ENCODE peak calls at places on chromosomes 2 and 18, in four cellular contexts. One of them, this sample, is unnamed. For H3K36me3 and H3K4me1, the result is how much of the 10 kb centered on the place peaks cover.

GRCh38 chr2:4914551-4914950 is 777.6 kb upstream of the SOX11 start:
- DNase-seq in BE2C: no peak
- DNase-seq in right lobe of liver: no peak
- DNase-seq in right atrium auricular region: no peak
- DNase-seq in this sample: peak

GRCh38 chr2:214899751-214900150 is 90.3 kb upstream of the BARD1 start:
- DNase-seq in BE2C: no peak
- DNase-seq in right lobe of liver: no peak
- DNase-seq in right atrium auricular region: no peak
- DNase-seq in this sample: no peak

GRCh38 chr18:75966431-75966830 is 528.6 kb downstream of the ZNF516 start:
- DNase-seq in BE2C: no peak
- DNase-seq in right lobe of liver: no peak
- DNase-seq in right atrium auricular region: no peak
- DNase-seq in this sample: no peak

GRCh38 chr2:107591541-107591940 is 235.2 kb upstream of the RGPD4 start:
- DNase-seq in BE2C: no peak
- DNase-seq in right lobe of liver: no peak
- DNase-seq in right atrium auricular region: no peak
- DNase-seq in this sample: peak

GRCh38 chr2:199456383-199457146 is 1.2 kb downstream of the SATB2 start:
- DNase-seq in BE2C: no peak
- DNase-seq in right lobe of liver: no peak
- DNase-seq in right atrium auricular region: no peak
- DNase-seq in this sample: no peak

GRCh38 chr2:48415765-48416515 is 114.0 kb upstream of the STON1 start:
- DNase-seq in BE2C: no peak
- DNase-seq in right lobe of liver: peak
- DNase-seq in right atrium auricular region: no peak
- DNase-seq in this sample: no peak

GRCh38 chr2:72220170-72220569 is 72.5 kb upstream of the CYP26B1 start:
- DNase-seq in BE2C: peak
- DNase-seq in right lobe of liver: no peak
- DNase-seq in right atrium auricular region: no peak
- DNase-seq in this sample: peak

GRCh38 chr18:76349067-76349715 is 145.9 kb downstream of the ZNF516 start:
- DNase-seq in BE2C: peak
- DNase-seq in right lobe of liver: peak
- DNase-seq in right atrium auricular region: peak
- DNase-seq in this sample: peak

GRCh38 chr2:189411860-189412259 is 29.4 kb upstream of the WDR75 start:
- DNase-seq in BE2C: no peak
- DNase-seq in right lobe of liver: no peak
- DNase-seq in right atrium auricular region: no peak
- DNase-seq in this sample: peak

DNA sequence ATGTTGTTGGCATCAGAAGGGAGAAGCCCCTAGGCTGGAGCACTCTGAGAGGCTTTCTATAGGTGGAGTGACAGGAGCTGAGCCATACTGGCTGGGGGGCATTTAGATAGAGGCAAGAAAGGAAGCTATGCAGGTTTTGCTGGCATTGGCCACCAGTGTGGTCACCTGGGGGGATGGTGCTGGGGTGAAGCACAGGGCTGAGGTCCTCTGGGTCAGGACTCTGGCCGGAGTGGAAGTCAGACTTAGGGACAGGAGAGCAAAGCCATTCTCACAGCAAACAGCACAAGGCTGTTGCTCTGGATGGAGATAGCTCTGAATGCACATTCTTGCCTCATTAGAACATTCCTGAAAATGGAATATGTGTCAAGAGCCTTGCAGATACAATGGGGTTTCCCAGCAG is 47.4 kb downstream of the NTSR2 start:
- DNase-seq in BE2C: no peak
- DNase-seq in right lobe of liver: no peak
- DNase-seq in right atrium auricular region: no peak
- DNase-seq in this sample: no peak
- H3K36me3 ChIP-seq in BE2C: under half
- H3K36me3 ChIP-seq in right lobe of liver: under half
- H3K36me3 ChIP-seq in right atrium auricular region: under half
- H3K36me3 ChIP-seq in this sample: half or more

DNA sequence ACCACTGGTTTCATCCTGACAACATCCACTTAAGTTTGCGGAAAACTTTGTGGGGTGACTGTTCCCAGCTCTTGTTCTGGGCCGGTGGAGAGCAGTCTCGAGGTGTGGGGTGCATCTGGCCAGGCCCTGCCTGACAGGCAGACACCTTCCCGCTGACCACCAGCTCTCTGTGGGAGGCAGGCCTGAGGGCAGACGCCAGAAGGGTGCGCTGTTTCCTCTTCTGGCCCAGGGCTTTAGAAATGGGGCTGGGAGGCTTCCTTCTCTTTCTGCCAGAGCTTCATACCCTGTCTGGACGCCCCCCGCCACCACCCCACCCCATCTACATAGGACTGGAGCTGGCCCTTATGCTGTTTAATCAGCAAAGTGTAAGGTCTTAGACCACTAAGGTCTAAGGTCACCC is 263.8 kb downstream of the LOXHD1 start:
- DNase-seq in BE2C: no peak
- DNase-seq in right lobe of liver: no peak
- DNase-seq in right atrium auricular region: no peak
- DNase-seq in this sample: no peak
- TF ChIP-seq CTCF in BE2C: peak
- TF ChIP-seq CTCF in right lobe of liver: no peak
- TF ChIP-seq CTCF in right atrium auricular region: no peak
- TF ChIP-seq CTCF in this sample: peak

DNA sequence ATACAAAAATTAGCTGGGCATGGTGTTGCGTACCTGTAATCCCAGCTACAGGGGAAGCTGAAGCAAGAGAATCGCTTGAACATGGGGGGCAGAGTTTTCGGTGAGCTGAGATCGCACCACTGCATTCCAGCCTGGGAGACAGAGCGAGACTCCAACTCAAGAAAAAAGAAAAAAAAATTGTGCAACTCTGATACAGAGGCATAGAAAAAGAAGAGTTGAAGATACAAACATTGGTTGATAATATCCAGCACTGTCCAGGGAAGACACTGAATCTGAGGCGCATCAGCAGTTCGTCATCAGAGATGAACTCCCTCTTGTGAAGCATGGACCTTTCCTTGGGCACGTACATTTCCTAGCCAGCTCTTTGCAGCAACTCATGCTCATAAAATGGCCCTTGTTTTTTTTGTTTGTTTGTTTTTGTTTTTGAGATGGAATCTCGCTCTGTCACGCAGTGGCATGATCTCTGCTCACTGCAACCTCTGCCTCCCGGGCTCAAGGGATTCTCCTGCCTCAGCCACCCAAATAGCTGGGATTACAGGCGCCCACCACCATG is 16.7 kb upstream of the GALM start:
- DNase-seq in BE2C: no peak
- DNase-seq in right lobe of liver: no peak
- DNase-seq in right atrium auricular region: no peak
- DNase-seq in this sample: no peak
- H3K4me1 ChIP-seq in BE2C: under half
- H3K4me1 ChIP-seq in right lobe of liver: under half
- H3K4me1 ChIP-seq in right atrium auricular region: under half
- H3K4me1 ChIP-seq in this sample: under half

GRCh38 chr2:271917-272316 is 7.2 kb downstream of the ACP1 start:
- DNase-seq in BE2C: no peak
- DNase-seq in right lobe of liver: no peak
- DNase-seq in right atrium auricular region: no peak
- DNase-seq in this sample: no peak
- H3K36me3 ChIP-seq in BE2C: under half
- H3K36me3 ChIP-seq in right lobe of liver: under half
- H3K36me3 ChIP-seq in right atrium auricular region: under half
- H3K36me3 ChIP-seq in this sample: under half

GRCh38 chr2:233674314-233674713 is 2.6 kb downstream of the UGT1A9 start:
- DNase-seq in BE2C: no peak
- DNase-seq in right lobe of liver: no peak
- DNase-seq in right atrium auricular region: no peak
- DNase-seq in this sample: no peak
- TF ChIP-seq CTCF in BE2C: no peak
- TF ChIP-seq CTCF in right lobe of liver: peak
- TF ChIP-seq CTCF in right atrium auricular region: no peak
- TF ChIP-seq CTCF in this sample: no peak

GRCh38 chr2:100240386-100240785 is 81.9 kb downstream of the LONRF2 start:
- DNase-seq in BE2C: no peak
- DNase-seq in right lobe of liver: no peak
- DNase-seq in right atrium auricular region: no peak
- DNase-seq in this sample: no peak

GRCh38 chr2:100237770-100238169 is 84.5 kb downstream of the LONRF2 start:
- DNase-seq in BE2C: no peak
- DNase-seq in right lobe of liver: no peak
- DNase-seq in right atrium auricular region: peak
- DNase-seq in this sample: peak

GRCh38 chr2:100241236-100241635 is 81.1 kb downstream of the LONRF2 start:
- DNase-seq in BE2C: no peak
- DNase-seq in right lobe of liver: no peak
- DNase-seq in right atrium auricular region: no peak
- DNase-seq in this sample: no peak

GRCh38 chr2:100238471-100238870 is 83.8 kb downstream of the LONRF2 start:
- DNase-seq in BE2C: no peak
- DNase-seq in right lobe of liver: no peak
- DNase-seq in right atrium auricular region: no peak
- DNase-seq in this sample: no peak

DNA sequence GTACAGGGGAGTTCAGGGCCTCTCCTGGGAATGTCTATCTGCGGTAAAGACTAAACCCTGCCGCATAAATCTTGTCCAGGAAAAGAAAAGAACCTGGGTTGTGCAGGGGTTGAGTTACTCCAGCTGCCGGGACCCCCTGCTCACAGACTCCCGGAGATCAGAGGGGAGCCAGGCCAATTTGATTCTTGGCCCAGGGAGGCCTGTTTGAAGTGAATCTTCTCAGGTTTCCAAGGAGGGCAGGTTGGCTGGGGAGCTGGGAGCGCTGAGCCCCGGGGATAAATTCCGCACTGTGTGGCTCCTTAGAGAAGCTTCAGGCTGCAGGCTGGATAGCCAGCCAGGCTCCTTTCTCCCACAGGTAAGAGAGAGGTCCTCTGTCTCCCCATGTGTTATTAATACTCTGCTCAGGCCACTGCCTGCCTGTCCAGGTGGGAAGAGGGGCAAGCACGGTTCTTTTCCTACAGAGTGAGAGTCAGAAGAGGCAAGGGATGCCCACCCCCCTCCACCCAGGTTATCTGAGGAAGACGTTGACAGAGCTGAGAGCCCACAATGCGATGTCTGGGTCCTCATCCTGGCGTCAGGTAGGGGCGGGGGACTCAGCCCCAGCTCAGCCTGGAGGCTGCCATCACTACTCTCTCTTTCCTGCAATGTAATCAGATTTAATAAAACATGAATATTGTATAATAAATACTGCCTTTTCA is 82.6 kb downstream of the LONRF2 start:
- DNase-seq in BE2C: no peak
- DNase-seq in right lobe of liver: no peak
- DNase-seq in right atrium auricular region: peak
- DNase-seq in this sample: no peak
- H3K4me1 ChIP-seq in BE2C: under half
- H3K4me1 ChIP-seq in right lobe of liver: under half
- H3K4me1 ChIP-seq in right atrium auricular region: under half
- H3K4me1 ChIP-seq in this sample: under half

GRCh38 chr2:164813535-164813934 is 28.1 kb downstream of the COBLL1 start:
- DNase-seq in BE2C: no peak
- DNase-seq in right lobe of liver: no peak
- DNase-seq in right atrium auricular region: no peak
- DNase-seq in this sample: no peak

GRCh38 chr2:164818149-164819136 is 23.2 kb downstream of the COBLL1 start:
- DNase-seq in BE2C: no peak
- DNase-seq in right lobe of liver: no peak
- DNase-seq in right atrium auricular region: no peak
- DNase-seq in this sample: no peak

GRCh38 chr2:164816046-164816445 is 25.6 kb downstream of the COBLL1 start:
- DNase-seq in BE2C: no peak
- DNase-seq in right lobe of liver: no peak
- DNase-seq in right atrium auricular region: no peak
- DNase-seq in this sample: no peak

GRCh38 chr2:164815071-164815793 is 26.4 kb downstream of the COBLL1 start:
- DNase-seq in BE2C: no peak
- DNase-seq in right lobe of liver: no peak
- DNase-seq in right atrium auricular region: no peak
- DNase-seq in this sample: no peak

DNA sequence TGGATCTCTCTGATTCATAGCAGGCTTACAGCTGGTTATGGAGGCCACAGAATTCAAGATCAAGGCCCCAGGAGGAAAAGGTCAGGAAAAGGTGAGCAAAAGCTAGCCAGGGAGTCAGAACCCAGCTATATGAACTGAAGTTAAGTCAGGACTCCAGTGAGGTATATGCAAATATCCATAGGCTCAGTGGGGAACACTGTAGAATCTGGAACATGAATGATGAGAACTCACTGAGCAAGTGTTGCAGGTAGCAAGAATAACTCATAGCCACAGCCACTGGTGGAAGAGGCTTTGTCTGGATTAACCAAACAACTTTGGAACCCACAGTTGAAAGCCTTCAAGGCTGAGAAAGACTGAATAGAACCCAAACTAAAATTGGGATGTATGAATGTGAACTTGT is 24.7 kb downstream of the COBLL1 start:
- DNase-seq in BE2C: no peak
- DNase-seq in right lobe of liver: no peak
- DNase-seq in right atrium auricular region: no peak
- DNase-seq in this sample: no peak
- H3K36me3 ChIP-seq in BE2C: under half
- H3K36me3 ChIP-seq in right lobe of liver: under half
- H3K36me3 ChIP-seq in right atrium auricular region: under half
- H3K36me3 ChIP-seq in this sample: under half

DNA sequence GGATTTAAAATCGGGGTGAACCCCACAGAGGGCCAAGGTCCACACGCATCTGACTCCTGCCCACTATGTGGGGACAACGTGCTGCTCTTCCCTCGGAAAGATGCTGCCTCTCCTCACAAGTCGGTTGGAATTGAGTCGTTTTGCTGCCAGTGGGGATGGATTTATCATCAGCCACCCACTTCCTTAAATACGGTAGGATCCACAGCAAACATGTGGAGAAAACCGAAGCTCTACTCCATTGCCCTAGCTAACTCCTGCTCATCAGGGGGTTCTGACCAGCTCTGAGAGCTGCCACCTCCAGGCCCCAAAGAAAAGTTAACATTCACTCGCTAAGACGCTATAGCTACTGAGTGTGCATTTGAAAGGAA is 80.9 kb downstream of the CHRNA1 start:
- DNase-seq in BE2C: no peak
- DNase-seq in right lobe of liver: no peak
- DNase-seq in right atrium auricular region: no peak
- DNase-seq in this sample: peak
- TF ChIP-seq CTCF in BE2C: no peak
- TF ChIP-seq CTCF in right lobe of liver: no peak
- TF ChIP-seq CTCF in right atrium auricular region: no peak
- TF ChIP-seq CTCF in this sample: peak

DNA sequence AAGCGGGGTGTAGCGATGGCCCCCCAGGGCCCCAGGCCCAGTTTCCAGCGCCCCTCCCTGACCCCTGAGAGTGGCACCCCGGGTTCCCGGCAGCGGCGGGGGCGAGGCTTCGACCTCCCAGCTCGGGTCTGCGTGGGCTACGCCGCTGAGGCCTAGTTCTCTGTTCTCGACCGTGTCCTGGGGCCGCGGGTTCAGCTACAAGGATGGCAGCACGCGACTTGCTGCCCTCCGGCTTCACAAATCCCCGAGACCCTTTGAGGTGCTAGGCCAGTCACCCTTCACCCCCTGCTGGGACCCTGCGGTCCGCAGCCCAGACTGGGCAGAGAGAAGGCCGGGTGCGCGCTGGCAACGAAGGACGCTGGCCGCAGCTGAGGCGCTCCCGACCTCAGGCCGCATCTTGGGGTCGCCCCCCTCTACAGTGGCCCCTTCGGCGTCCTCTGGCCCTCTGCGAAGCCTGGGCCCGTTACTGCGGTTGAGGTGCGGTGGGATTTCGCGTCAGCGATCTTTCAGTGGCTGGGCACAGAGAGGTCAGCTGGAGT is 1.2 kb downstream of the OTX1 start:
- DNase-seq in BE2C: no peak
- DNase-seq in right lobe of liver: no peak
- DNase-seq in right atrium auricular region: no peak
- DNase-seq in this sample: no peak
- H3K4me1 ChIP-seq in BE2C: under half
- H3K4me1 ChIP-seq in right lobe of liver: under half
- H3K4me1 ChIP-seq in right atrium auricular region: under half
- H3K4me1 ChIP-seq in this sample: under half